ENCODE peak calls at places on chromosomes 12 and 14, in eight cellular contexts. One of them, this sample, is unnamed.

GRCh38 chr12:114316076-114316475 is 89.9 kb downstream of the TBX5 start:
- DNase-seq in GM20000: no peak
- DNase-seq in ovary: no peak
- DNase-seq in AG04449: peak; percentile 31
- DNase-seq in HCT116: no peak
- DNase-seq in GM23338: peak; percentile 15
- DNase-seq in GM12865: no peak
- DNase-seq in brain microvascular endothelial cell: peak; percentile 7
- DNase-seq in this sample: no peak

GRCh38 chr14:91866061-91866460 is 1.3 kb downstream of the TC2N start:
- DNase-seq in GM20000: no peak
- DNase-seq in ovary: no peak
- DNase-seq in AG04449: no peak
- DNase-seq in HCT116: no peak
- DNase-seq in GM23338: no peak
- DNase-seq in GM12865: peak; percentile 61
- DNase-seq in brain microvascular endothelial cell: no peak
- DNase-seq in this sample: no peak

GRCh38 chr12:19799886-19800602 is 360.8 kb downstream of the AEBP2 start:
- DNase-seq in GM20000: no peak
- DNase-seq in ovary: no peak
- DNase-seq in AG04449: no peak
- DNase-seq in HCT116: no peak
- DNase-seq in GM23338: no peak
- DNase-seq in GM12865: no peak
- DNase-seq in brain microvascular endothelial cell: no peak
- DNase-seq in this sample: no peak

GRCh38 chr14:33347816-33348215 is 409.1 kb downstream of the NPAS3 start:
- DNase-seq in GM20000: no peak
- DNase-seq in ovary: no peak
- DNase-seq in AG04449: no peak
- DNase-seq in HCT116: no peak
- DNase-seq in GM23338: no peak
- DNase-seq in GM12865: no peak
- DNase-seq in brain microvascular endothelial cell: no peak
- DNase-seq in this sample: no peak

GRCh38 chr12:62967701-62968100 is 32.8 kb upstream of the PPM1H start:
- DNase-seq in GM20000: no peak
- DNase-seq in ovary: no peak
- DNase-seq in AG04449: no peak
- DNase-seq in HCT116: no peak
- DNase-seq in GM23338: no peak
- DNase-seq in GM12865: no peak
- DNase-seq in brain microvascular endothelial cell: no peak
- DNase-seq in this sample: no peak

GRCh38 chr12:6987956-6988573 is 17.4 kb downstream of the EMG1 start:
- DNase-seq in GM20000: no peak
- DNase-seq in ovary: no peak
- DNase-seq in AG04449: no peak
- DNase-seq in HCT116: no peak
- DNase-seq in GM23338: no peak
- DNase-seq in GM12865: no peak
- DNase-seq in brain microvascular endothelial cell: no peak
- DNase-seq in this sample: no peak

GRCh38 chr14:79781882-79782281 is 429.4 kb downstream of the DIO2 start:
- DNase-seq in GM20000: no peak
- DNase-seq in ovary: no peak
- DNase-seq in AG04449: peak; percentile 53
- DNase-seq in HCT116: no peak
- DNase-seq in GM23338: no peak
- DNase-seq in GM12865: no peak
- DNase-seq in brain microvascular endothelial cell: peak; percentile 30
- DNase-seq in this sample: no peak

GRCh38 chr12:76308866-76309265 is 39.3 kb downstream of the BBS10 start:
- DNase-seq in GM20000: no peak
- DNase-seq in ovary: no peak
- DNase-seq in AG04449: no peak
- DNase-seq in HCT116: no peak
- DNase-seq in GM23338: no peak
- DNase-seq in GM12865: no peak
- DNase-seq in brain microvascular endothelial cell: no peak
- DNase-seq in this sample: no peak

GRCh38 chr14:90561031-90561430 is 164.2 kb downstream of the CALM1 start:
- DNase-seq in GM20000: no peak
- DNase-seq in ovary: no peak
- DNase-seq in AG04449: no peak
- DNase-seq in HCT116: no peak
- DNase-seq in GM23338: peak; percentile 37
- DNase-seq in GM12865: no peak
- DNase-seq in brain microvascular endothelial cell: no peak
- DNase-seq in this sample: no peak

GRCh38 chr14:89719371-89720075 is 235.0 kb downstream of the EFCAB11 start:
- DNase-seq in GM20000: peak; percentile 38
- DNase-seq in ovary: no peak
- DNase-seq in AG04449: no peak
- DNase-seq in HCT116: no peak
- DNase-seq in GM23338: no peak
- DNase-seq in GM12865: peak; percentile 51
- DNase-seq in brain microvascular endothelial cell: no peak
- DNase-seq in this sample: no peak

DNA sequence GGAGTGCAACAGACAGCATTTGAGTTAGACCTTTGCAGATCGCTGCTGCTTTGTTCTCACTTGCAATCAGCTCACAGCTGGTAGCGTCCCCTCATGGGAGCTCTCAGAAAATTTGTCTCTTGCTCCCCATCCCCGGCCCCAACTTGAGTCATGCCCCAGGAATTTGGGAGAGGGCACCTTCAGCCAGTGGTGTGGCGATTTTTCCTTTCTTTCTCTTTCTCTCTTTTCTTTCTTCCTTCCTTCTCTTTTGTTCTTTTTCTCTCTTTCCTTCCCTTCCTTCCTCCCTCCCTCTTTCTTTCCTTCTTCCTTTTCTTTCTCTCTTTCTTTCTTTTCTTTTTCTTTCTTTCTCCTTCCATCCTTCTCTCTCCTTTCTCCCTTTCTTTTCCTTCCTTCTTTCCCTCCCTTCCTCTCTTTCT is 34.2 kb upstream of the MAP1LC3B2 start:
- DNase-seq in GM20000: no peak
- DNase-seq in ovary: peak; percentile 42
- DNase-seq in AG04449: no peak
- DNase-seq in HCT116: no peak
- DNase-seq in GM23338: peak; percentile 83
- DNase-seq in GM12865: no peak
- DNase-seq in brain microvascular endothelial cell: no peak
- DNase-seq in this sample: no peak
- TF ChIP-seq CTCF in GM20000: no peak
- TF ChIP-seq CTCF in ovary: no peak
- TF ChIP-seq CTCF in AG04449: peak; percentile 17
- TF ChIP-seq CTCF in HCT116: no peak
- TF ChIP-seq CTCF in GM23338: no peak
- TF ChIP-seq CTCF in GM12865: no peak
- TF ChIP-seq CTCF in brain microvascular endothelial cell: peak; percentile 17
- TF ChIP-seq CTCF in this sample: no peak

GRCh38 chr14:61380984-61381383 is 59.6 kb downstream of the PRKCH start:
- DNase-seq in GM20000: no peak
- DNase-seq in ovary: no peak
- DNase-seq in AG04449: no peak
- DNase-seq in HCT116: no peak
- DNase-seq in GM23338: peak; percentile 47
- DNase-seq in GM12865: no peak
- DNase-seq in brain microvascular endothelial cell: no peak
- DNase-seq in this sample: peak; percentile 68
- TF ChIP-seq CTCF in GM20000: no peak
- TF ChIP-seq CTCF in ovary: no peak
- TF ChIP-seq CTCF in AG04449: no peak
- TF ChIP-seq CTCF in HCT116: no peak
- TF ChIP-seq CTCF in GM23338: peak; percentile 41
- TF ChIP-seq CTCF in GM12865: peak; percentile 8
- TF ChIP-seq CTCF in brain microvascular endothelial cell: no peak
- TF ChIP-seq CTCF in this sample: peak; percentile 57

DNA sequence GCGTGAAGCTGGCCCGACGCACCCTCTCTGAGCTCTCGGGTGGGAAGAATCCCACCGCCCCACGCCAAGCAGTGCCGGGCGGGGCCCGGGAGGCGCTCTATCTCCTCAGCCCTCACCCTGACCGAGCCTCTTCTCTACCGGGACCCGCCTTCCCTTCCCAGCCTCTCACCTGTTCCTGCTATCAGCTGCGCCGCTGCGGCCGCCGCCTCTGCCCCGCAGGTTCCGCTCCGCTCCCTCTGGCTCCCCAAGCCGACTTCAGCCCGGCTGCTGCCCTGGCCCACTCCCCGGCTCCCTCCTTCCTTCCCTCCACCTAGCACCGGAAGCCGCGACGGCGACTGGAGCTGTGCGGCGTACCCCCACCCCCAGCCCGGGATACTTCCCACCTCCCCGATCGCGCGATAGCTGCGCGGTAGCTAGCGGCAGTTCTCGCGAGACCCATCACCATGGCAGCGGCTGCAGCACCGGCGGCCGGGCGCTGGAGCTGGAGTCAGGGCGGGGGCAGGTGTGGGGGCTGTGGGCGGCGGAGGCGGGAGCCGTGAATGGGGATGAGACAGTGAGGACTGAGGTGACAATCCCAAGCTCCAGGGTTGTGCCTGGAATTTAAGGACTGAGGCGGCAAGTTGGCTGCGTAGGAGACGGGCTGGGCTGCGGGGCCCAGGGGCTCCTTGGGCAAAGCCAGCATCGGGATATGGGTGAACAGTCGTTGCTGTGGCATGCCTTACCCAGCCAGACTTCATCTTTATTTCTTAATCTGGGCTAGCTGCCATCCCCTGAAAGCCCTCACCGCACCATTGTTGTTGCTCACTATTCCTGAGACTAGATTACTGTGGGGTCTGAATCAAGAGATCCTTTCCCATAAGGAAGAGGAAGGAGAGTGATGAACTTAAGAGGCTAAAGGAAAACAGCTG is at the start of gene ARF3:
- DNase-seq in GM20000: peak; percentile 95
- DNase-seq in ovary: peak; percentile 95
- DNase-seq in AG04449: no peak
- DNase-seq in HCT116: peak; percentile 73
- DNase-seq in GM23338: peak; percentile 99
- DNase-seq in GM12865: peak; percentile 96
- DNase-seq in brain microvascular endothelial cell: peak; percentile 87
- DNase-seq in this sample: peak; percentile 82
- TF ChIP-seq CTCF in GM20000: no peak
- TF ChIP-seq CTCF in ovary: no peak
- TF ChIP-seq CTCF in AG04449: no peak
- TF ChIP-seq CTCF in HCT116: no peak
- TF ChIP-seq CTCF in GM23338: no peak
- TF ChIP-seq CTCF in GM12865: no peak
- TF ChIP-seq CTCF in brain microvascular endothelial cell: no peak
- TF ChIP-seq CTCF in this sample: no peak

GRCh38 chr12:132257955-132258490 is 71.4 kb downstream of the GALNT9 start:
- DNase-seq in GM20000: no peak
- DNase-seq in ovary: no peak
- DNase-seq in AG04449: no peak
- DNase-seq in HCT116: no peak
- DNase-seq in GM23338: no peak
- DNase-seq in GM12865: no peak
- DNase-seq in brain microvascular endothelial cell: no peak
- DNase-seq in this sample: no peak
- TF ChIP-seq CTCF in GM20000: no peak
- TF ChIP-seq CTCF in ovary: no peak
- TF ChIP-seq CTCF in AG04449: no peak
- TF ChIP-seq CTCF in HCT116: no peak
- TF ChIP-seq CTCF in GM23338: no peak
- TF ChIP-seq CTCF in GM12865: no peak
- TF ChIP-seq CTCF in brain microvascular endothelial cell: no peak
- TF ChIP-seq CTCF in this sample: no peak

GRCh38 chr12:20931894-20932293 is 121.4 kb downstream of the SLCO1B3 start:
- DNase-seq in GM20000: no peak
- DNase-seq in ovary: no peak
- DNase-seq in AG04449: no peak
- DNase-seq in HCT116: no peak
- DNase-seq in GM23338: peak; percentile 1
- DNase-seq in GM12865: no peak
- DNase-seq in brain microvascular endothelial cell: no peak
- DNase-seq in this sample: no peak
- TF ChIP-seq CTCF in GM20000: no peak
- TF ChIP-seq CTCF in ovary: no peak
- TF ChIP-seq CTCF in AG04449: no peak
- TF ChIP-seq CTCF in HCT116: no peak
- TF ChIP-seq CTCF in GM23338: no peak
- TF ChIP-seq CTCF in GM12865: no peak
- TF ChIP-seq CTCF in brain microvascular endothelial cell: no peak
- TF ChIP-seq CTCF in this sample: no peak

GRCh38 chr12:65237153-65237552 is 41.3 kb upstream of the MSRB3 start:
- DNase-seq in GM20000: no peak
- DNase-seq in ovary: no peak
- DNase-seq in AG04449: no peak
- DNase-seq in HCT116: no peak
- DNase-seq in GM23338: no peak
- DNase-seq in GM12865: no peak
- DNase-seq in brain microvascular endothelial cell: no peak
- DNase-seq in this sample: no peak

GRCh38 chr12:65229441-65229840 is 49.0 kb upstream of the MSRB3 start:
- DNase-seq in GM20000: no peak
- DNase-seq in ovary: no peak
- DNase-seq in AG04449: peak; percentile 21
- DNase-seq in HCT116: no peak
- DNase-seq in GM23338: no peak
- DNase-seq in GM12865: no peak
- DNase-seq in brain microvascular endothelial cell: peak; percentile 66
- DNase-seq in this sample: peak; percentile 42

DNA sequence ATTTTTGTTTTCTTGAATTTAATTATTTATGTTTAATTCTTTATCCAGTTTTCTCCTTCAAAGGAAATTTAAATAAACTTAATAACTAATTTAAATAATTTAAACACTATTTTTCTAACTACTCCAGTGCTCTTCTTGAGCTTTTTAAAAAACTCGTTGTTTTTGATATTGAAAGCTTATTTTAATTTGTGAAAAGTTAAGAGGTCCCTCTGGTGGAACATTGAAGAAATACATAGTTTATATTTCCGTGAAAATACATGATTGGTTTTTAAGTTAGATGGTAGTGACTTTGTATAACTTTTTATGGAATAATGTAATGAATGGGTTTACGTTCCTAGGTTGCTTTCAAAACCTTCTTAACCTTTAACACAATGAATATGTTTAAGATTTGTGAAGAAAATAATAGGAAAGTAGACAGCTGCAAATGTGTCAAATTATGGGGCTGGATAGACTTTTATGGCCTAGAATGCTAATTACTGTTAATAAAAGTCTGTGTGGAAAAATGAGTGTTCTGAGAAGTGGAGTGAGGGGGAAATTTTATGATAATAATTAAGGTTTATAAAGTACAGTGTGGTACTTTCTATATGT is 45.9 kb upstream of the MSRB3 start:
- DNase-seq in GM20000: peak; percentile 9
- DNase-seq in ovary: no peak
- DNase-seq in AG04449: no peak
- DNase-seq in HCT116: no peak
- DNase-seq in GM23338: peak; percentile 39
- DNase-seq in GM12865: peak; percentile 39
- DNase-seq in brain microvascular endothelial cell: no peak
- DNase-seq in this sample: no peak
- TF ChIP-seq CTCF in GM20000: peak; percentile 6
- TF ChIP-seq CTCF in ovary: no peak
- TF ChIP-seq CTCF in AG04449: no peak
- TF ChIP-seq CTCF in HCT116: peak; percentile 18
- TF ChIP-seq CTCF in GM23338: peak; percentile 50
- TF ChIP-seq CTCF in GM12865: peak; percentile 13
- TF ChIP-seq CTCF in brain microvascular endothelial cell: no peak
- TF ChIP-seq CTCF in this sample: peak; percentile 63

This sample was measured in PC-9.